ENCODE peak calls at places on chromosome 16, in nine cellular contexts. J, X, N, F, W, S, K, H and O are unnamed samples.

GRCh38 chr16:81778861-81779539 is at the start of gene PLCG2:
- DNase-seq in J (peak), X (peak), N (peak), F (peak), W (peak), S (peak), K (peak), H (peak), O (peak)

GRCh38 chr16:56013962-56014552 is 138.9 kb upstream of the CES5A start:
- DNase-seq in J (peak), X (no peak), N (no peak), F (peak), W (peak), S (peak), K (peak), H (no peak), O (peak)

GRCh38 chr16:84144301-84144858 is 597 bp downstream of the HSDL1 start:
- DNase-seq in J (peak), X (peak), N (peak), F (no peak), W (peak), S (peak), K (peak), H (no peak), O (peak)

GRCh38 chr16:83973077-83973476 is 5.0 kb downstream of the NECAB2 start:
- DNase-seq in J (no peak), X (no peak), N (no peak), F (no peak), W (no peak), S (no peak), K (no peak), H (no peak), O (no peak)

GRCh38 chr16:74625500-74626350 is 18.8 kb upstream of the GLG1 start:
- DNase-seq in J (no peak), X (no peak), N (no peak), F (no peak), W (no peak), S (peak), K (no peak), H (no peak), O (no peak)

GRCh38 chr16:53433509-53433908 is 762 bp upstream of the RBL2 start:
- DNase-seq in J (no peak), X (no peak), N (no peak), F (no peak), W (no peak), S (no peak), K (no peak), H (no peak), O (peak)

GRCh38 chr16:10514369-10515055 is 65.9 kb downstream of the EMP2 start:
- DNase-seq in J (peak), X (peak), N (peak), F (peak), W (peak), S (peak), K (peak), H (peak), O (peak)

GRCh38 chr16:88593489-88593888 is 23.3 kb downstream of the ZC3H18 start:
- DNase-seq in J (no peak), X (no peak), N (no peak), F (no peak), W (no peak), S (no peak), K (no peak), H (no peak), O (no peak)

GRCh38 chr16:26963109-26963508 is 103.6 kb upstream of the C16orf82 start:
- DNase-seq in J (no peak), X (no peak), N (no peak), F (no peak), W (peak), S (peak), K (peak), H (no peak), O (peak)

GRCh38 chr16:24539850-24540484 is 601 bp downstream of the RBBP6 start:
- DNase-seq in J (peak), X (peak), N (no peak), F (no peak), W (peak), S (peak), K (peak), H (peak), O (no peak)

GRCh38 chr16:25897677-25898076 is 205.9 kb downstream of the HS3ST4 start:
- DNase-seq in J (no peak), X (no peak), N (no peak), F (no peak), W (no peak), S (no peak), K (no peak), H (no peak), O (no peak)

GRCh38 chr16:70679653-70680494 is 6.0 kb downstream of the MTSS2 start:
- DNase-seq in J (no peak), X (peak), N (peak), F (no peak), W (no peak), S (no peak), K (no peak), H (no peak), O (no peak)

GRCh38 chr16:81189100-81189664 is 49.3 kb upstream of the BCO1 start:
- DNase-seq in J (no peak), X (peak), N (no peak), F (no peak), W (peak), S (no peak), K (peak), H (peak), O (peak)

GRCh38 chr16:69618721-69619120 is 53.0 kb downstream of the NFAT5 start:
- DNase-seq in J (no peak), X (no peak), N (no peak), F (no peak), W (no peak), S (no peak), K (no peak), H (no peak), O (no peak)

GRCh38 chr16:75466760-75467159 is 2.3 kb upstream of the TMEM170A start:
- DNase-seq in J (no peak), X (no peak), N (no peak), F (no peak), W (no peak), S (no peak), K (no peak), H (no peak), O (no peak)

GRCh38 chr16:81517630-81518438 is 73.2 kb downstream of the CMIP start:
- DNase-seq in J (no peak), X (no peak), N (no peak), F (no peak), W (no peak), S (no peak), K (peak), H (no peak), O (peak)

GRCh38 chr16:12092347-12092882 is 115.9 kb downstream of the SNX29 start:
- DNase-seq in J (no peak), X (no peak), N (no peak), F (no peak), W (no peak), S (no peak), K (peak), H (no peak), O (peak)

GRCh38 chr16:11155284-11155806 is 100.7 kb downstream of the SOCS1 start:
- DNase-seq in J (no peak), X (no peak), N (no peak), F (no peak), W (peak), S (no peak), K (peak), H (no peak), O (peak)

GRCh38 chr16:57300387-57301125 is 16.1 kb upstream of the PLLP start:
- DNase-seq in J (peak), X (peak), N (peak), F (peak), W (peak), S (peak), K (peak), H (peak), O (peak)

GRCh38 chr16:61432421-61432820 is 603.8 kb downstream of the CDH8 start:
- DNase-seq in J (no peak), X (no peak), N (no peak), F (no peak), W (no peak), S (no peak), K (peak), H (no peak), O (no peak)

GRCh38 chr16:13453938-13454553 is 465.9 kb upstream of the ERCC4 start:
- DNase-seq in J (peak), X (no peak), N (peak), F (no peak), W (no peak), S (peak), K (no peak), H (no peak), O (peak)

GRCh38 chr16:57115504-57116182 is 23.3 kb downstream of the CPNE2 start:
- DNase-seq in J (no peak), X (peak), N (no peak), F (no peak), W (peak), S (no peak), K (peak), H (no peak), O (peak)

GRCh38 chr16:5508371-5508770 is 410.8 kb upstream of the EEF2KMT start:
- DNase-seq in J (no peak), X (no peak), N (no peak), F (no peak), W (no peak), S (no peak), K (no peak), H (no peak), O (no peak)

GRCh38 chr16:58661199-58661830 is 23.3 kb downstream of the SLC38A7 start:
- DNase-seq in J (peak), X (peak), N (peak), F (no peak), W (peak), S (peak), K (peak), H (peak), O (peak)

GRCh38 chr16:69107311-69107962 is 2.0 kb downstream of the HAS3 start:
- DNase-seq in J (peak), X (no peak), N (peak), F (no peak), W (no peak), S (no peak), K (no peak), H (no peak), O (no peak)

GRCh38 chr16:57775661-57776469 is 26.4 kb downstream of the KIFC3 start:
- DNase-seq in J (no peak), X (no peak), N (no peak), F (no peak), W (no peak), S (no peak), K (no peak), H (no peak), O (no peak)

GRCh38 chr16:21301895-21302291 is 23.8 kb upstream of the CRYM start:
- DNase-seq in J (no peak), X (no peak), N (no peak), F (no peak), W (no peak), S (no peak), K (peak), H (no peak), O (no peak)

GRCh38 chr16:49280022-49280741 is 1.5 kb downstream of the CBLN1 start:
- DNase-seq in J (no peak), X (no peak), N (no peak), F (no peak), W (no peak), S (no peak), K (no peak), H (no peak), O (no peak)

GRCh38 chr16:79629003-79629402 is 28.5 kb upstream of the MAF start:
- DNase-seq in J (no peak), X (no peak), N (no peak), F (no peak), W (no peak), S (no peak), K (no peak), H (no peak), O (no peak)

GRCh38 chr16:73054131-73054496 is 6.2 kb upstream of the ZFHX3 start:
- DNase-seq in J (no peak), X (no peak), N (no peak), F (no peak), W (no peak), S (no peak), K (no peak), H (no peak), O (no peak)

GRCh38 chr16:49003992-49004391 is 277.6 kb downstream of the CBLN1 start:
- DNase-seq in J (no peak), X (peak), N (no peak), F (no peak), W (no peak), S (no peak), K (no peak), H (no peak), O (no peak)

GRCh38 chr16:83769397-83770008 is 38.3 kb upstream of the HSBP1 start:
- DNase-seq in J (no peak), X (no peak), N (no peak), F (no peak), W (peak), S (peak), K (no peak), H (no peak), O (no peak)

GRCh38 chr16:12961621-12962020 is 60.2 kb downstream of the SHISA9 start:
- DNase-seq in J (no peak), X (no peak), N (no peak), F (no peak), W (no peak), S (no peak), K (no peak), H (no peak), O (no peak)

GRCh38 chr16:73065617-73066313 is 17.8 kb upstream of the ZFHX3 start:
- DNase-seq in J (no peak), X (no peak), N (no peak), F (no peak), W (no peak), S (no peak), K (no peak), H (no peak), O (peak)

GRCh38 chr16:90019543-90020259 is 445 bp upstream of the DBNDD1 start:
- DNase-seq in J (peak), X (no peak), N (peak), F (no peak), W (no peak), S (peak), K (peak), H (no peak), O (peak)
- TF ChIP-seq CTCF in J (peak), X (peak), N (peak), F (no peak), W (no peak), S (peak), K (no peak), H (peak), O (no peak)

GRCh38 chr16:2859686-2860265 is 1.8 kb upstream of the PRSS22 start:
- DNase-seq in J (no peak), X (no peak), N (no peak), F (no peak), W (no peak), S (no peak), K (no peak), H (no peak), O (no peak)

GRCh38 chr16:2856061-2856670 is 1.8 kb downstream of the PRSS22 start:
- DNase-seq in J (peak), X (no peak), N (no peak), F (no peak), W (no peak), S (peak), K (no peak), H (no peak), O (no peak)

GRCh38 chr16:2857451-2858244 is at the start of gene PRSS22:
- DNase-seq in J (peak), X (no peak), N (no peak), F (no peak), W (no peak), S (no peak), K (no peak), H (no peak), O (no peak)

GRCh38 chr16:2856686-2857450 is 1.1 kb downstream of the PRSS22 start:
- DNase-seq in J (no peak), X (no peak), N (no peak), F (no peak), W (no peak), S (no peak), K (no peak), H (no peak), O (no peak)

GRCh38 chr16:2858245-2859025 is 465 bp upstream of the PRSS22 start:
- DNase-seq in J (peak), X (no peak), N (no peak), F (no peak), W (no peak), S (no peak), K (no peak), H (no peak), O (no peak)
- TF ChIP-seq CTCF in J (peak), X (no peak), N (no peak), F (no peak), W (no peak), S (no peak), K (no peak), H (no peak), O (no peak)

GRCh38 chr16:30372725-30373124 is 1.9 kb upstream of the MYL11 start:
- DNase-seq in J (no peak), X (no peak), N (no peak), F (no peak), W (no peak), S (no peak), K (no peak), H (no peak), O (no peak)
- TF ChIP-seq CTCF in J (no peak), X (no peak), N (no peak), F (no peak), W (no peak), S (no peak), K (no peak), H (no peak), O (no peak)

GRCh38 chr16:66696669-66697630 is at the start of gene CMTM4:
- DNase-seq in J (peak), X (peak), N (peak), F (peak), W (peak), S (peak), K (peak), H (peak), O (peak)

GRCh38 chr16:66699898-66700297 is 3.4 kb upstream of the CMTM4 start:
- DNase-seq in J (no peak), X (no peak), N (no peak), F (no peak), W (no peak), S (no peak), K (no peak), H (no peak), O (no peak)

GRCh38 chr16:66695474-66695934 is 1.0 kb downstream of the CMTM4 start:
- DNase-seq in J (no peak), X (no peak), N (no peak), F (no peak), W (no peak), S (peak), K (no peak), H (no peak), O (no peak)

GRCh38 chr16:66695935-66696668 is 441 bp downstream of the CMTM4 start:
- DNase-seq in J (peak), X (peak), N (peak), F (no peak), W (no peak), S (peak), K (peak), H (peak), O (no peak)

DNA sequence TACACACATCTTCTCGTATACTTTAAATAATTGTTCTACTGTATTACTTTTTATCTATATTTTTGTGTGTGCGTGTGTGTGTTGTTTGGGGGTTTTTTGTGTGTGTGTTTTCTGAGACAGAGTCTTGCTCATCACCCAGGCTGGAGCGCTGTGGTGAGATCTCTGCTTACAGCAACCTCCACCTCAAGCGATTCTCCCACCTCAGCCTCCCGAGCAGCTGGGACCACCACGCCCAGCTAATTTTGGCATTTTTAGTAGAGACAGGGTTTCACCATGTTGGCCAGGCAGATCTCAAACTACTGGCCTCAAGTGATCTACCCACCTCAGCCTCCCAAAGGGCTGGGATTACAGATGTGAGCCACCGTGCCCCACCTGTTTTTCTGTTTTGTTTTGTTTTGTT is 1.5 kb upstream of the CMTM4 start:
- DNase-seq in J (no peak), X (no peak), N (no peak), F (no peak), W (no peak), S (no peak), K (no peak), H (no peak), O (no peak)
- TF ChIP-seq CTCF in J (no peak), X (no peak), N (no peak), F (no peak), W (no peak), S (no peak), K (no peak), H (no peak), O (no peak)

DNA sequence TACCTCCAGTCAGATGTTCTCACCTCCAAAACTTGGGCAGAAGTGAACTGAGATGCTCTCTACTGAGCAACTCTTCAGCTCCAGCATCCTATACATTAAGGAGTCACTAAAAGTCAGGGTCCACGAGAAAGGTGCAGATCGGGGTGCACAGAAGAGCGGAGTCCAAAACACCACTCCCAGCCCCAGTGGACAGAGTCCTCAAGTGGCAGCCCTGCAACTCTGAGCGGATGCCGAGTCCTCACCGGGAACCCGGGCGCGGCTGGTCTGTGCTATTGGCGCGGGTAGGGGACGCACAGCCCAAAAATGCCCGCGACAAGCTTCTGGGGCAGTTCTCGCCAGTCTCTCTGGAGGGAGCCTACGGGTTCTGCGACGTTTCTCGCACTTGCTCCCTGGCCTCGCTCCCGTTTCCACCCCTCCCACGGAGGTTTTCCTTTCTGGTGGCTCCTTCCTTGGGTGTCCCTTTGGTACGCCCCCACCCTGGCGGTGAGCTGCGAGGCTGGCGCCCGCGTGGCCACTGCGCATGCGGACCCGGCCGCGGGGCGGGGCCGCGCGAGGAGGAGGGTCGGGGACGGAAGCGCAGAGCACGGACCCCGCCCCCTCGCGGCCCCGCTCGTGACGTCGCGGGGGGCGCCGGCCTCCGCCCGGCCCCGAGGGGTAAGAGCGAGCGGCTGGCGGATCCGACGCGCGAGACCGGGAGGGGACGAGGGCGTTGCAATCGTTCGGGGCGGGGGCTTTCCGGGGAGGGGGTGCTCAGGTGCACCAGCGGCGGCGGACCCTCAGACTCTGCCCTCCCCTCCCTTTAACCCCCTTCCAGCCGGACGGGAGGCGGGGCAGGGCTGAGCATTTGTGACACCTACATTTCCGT is at the start of gene TMEM219:
- DNase-seq in J (peak), X (peak), N (peak), F (peak), W (peak), S (peak), K (peak), H (peak), O (peak)
- TF ChIP-seq CTCF in J (peak), X (peak), N (peak), F (no peak), W (peak), S (peak), K (peak), H (peak), O (peak)